ENCODE peak calls at places on chromosomes 4 and X, in four cellular contexts. P, E, V and M are unnamed samples.

GRCh38 chrX:119638725-119639471 is 32.7 kb upstream of the NKRF start:
- DNase-seq in P (no peak), V (no peak), E (no peak), M (no peak)

GRCh38 chrX:18992829-18993228 is 8.9 kb upstream of the PHKA2 start:
- DNase-seq in P (no peak), E (no peak), V (no peak), M (no peak)

GRCh38 chrX:142483965-142484364 is 278.9 kb upstream of the MAGEC2 start:
- DNase-seq in P (no peak), E (no peak), V (no peak), M (no peak)

GRCh38 chrX:39731735-39732134 is 366.0 kb downstream of the BCOR start:
- DNase-seq in V (no peak), P (no peak), E (no peak), M (no peak)

GRCh38 chrX:82816572-82816971 is 691.5 kb upstream of the POU3F4 start:
- DNase-seq in E (no peak), V (no peak), P (peak; percentile 21), M (no peak)

GRCh38 chr4:170088686-170089085 is 1.1 kb downstream of the AADAT start:
- DNase-seq in V (no peak), E (no peak), P (no peak), M (no peak)

GRCh38 chrX:45710081-45710801 is 509.6 kb upstream of the DIPK2B start:
- DNase-seq in E (no peak), V (no peak), P (peak; percentile 99), M (no peak)

GRCh38 chr4:7777871-7778523 is 161.7 kb downstream of the AFAP1 start:
- DNase-seq in V (no peak), P (no peak), E (no peak), M (no peak)

GRCh38 chrX:40107291-40108083 is 9.7 kb upstream of the BCOR start:
- DNase-seq in P (no peak), V (peak; percentile 85), E (no peak), M (peak; percentile 94)

GRCh38 chrX:141760761-141761160 is 62.2 kb upstream of the SPANXD start:
- DNase-seq in E (no peak), V (no peak), P (peak; percentile 45), M (no peak)

GRCh38 chrX:46326161-46326560 is 219.1 kb downstream of the ZNF674 start:
- DNase-seq in E (no peak), P (peak; percentile 57), V (no peak), M (no peak)

GRCh38 chrX:68487254-68487653 is 11.6 kb upstream of the YIPF6 start:
- DNase-seq in V (no peak), E (no peak), P (no peak), M (no peak)

GRCh38 chr4:41413670-41414069 is 124.3 kb upstream of the LIMCH1 start:
- DNase-seq in E (no peak), V (peak; percentile 48), P (peak; percentile 72), M (no peak)

GRCh38 chr4:185283723-185284122 is 74.3 kb downstream of the SNX25 start:
- DNase-seq in P (peak; percentile 58), E (no peak), V (no peak), M (no peak)

GRCh38 chrX:36684053-36684452 is 324.1 kb upstream of the FAM47C start:
- DNase-seq in V (no peak), E (no peak), P (no peak), M (no peak)

GRCh38 chrX:151745651-151746050 is 11.1 kb downstream of the CNGA2 start:
- DNase-seq in P (no peak), V (no peak), E (no peak), M (no peak)

GRCh38 chr4:45629717-45630116 is 494.1 kb downstream of the GABRG1 start:
- DNase-seq in E (no peak), P (peak; percentile 0), V (no peak), M (no peak)

GRCh38 chrX:69158166-69159040 is 6.8 kb downstream of the PJA1 start:
- DNase-seq in P (peak; percentile 72), V (peak; percentile 69), E (no peak), M (peak; percentile 25)

GRCh38 chrX:70247252-70247651 is 12.8 kb downstream of the P2RY4 start:
- DNase-seq in E (no peak), V (no peak), P (no peak), M (no peak)

GRCh38 chr4:84994280-84994679 is 27.8 kb upstream of the WDFY3 start:
- DNase-seq in V (no peak), P (no peak), E (no peak), M (no peak)

GRCh38 chr4:158170691-158171455 is 2.0 kb downstream of the GASK1B start:
- DNase-seq in E (peak; percentile 75), V (peak; percentile 18), P (peak; percentile 22), M (peak; percentile 41)

GRCh38 chr4:8402181-8402597 is 38.3 kb downstream of the ACOX3 start:
- DNase-seq in P (no peak), V (no peak), E (peak; percentile 76), M (no peak)

GRCh38 chrX:40444798-40445496 is 135.8 kb upstream of the ATP6AP2 start:
- DNase-seq in V (no peak), P (no peak), E (no peak), M (no peak)

GRCh38 chr4:73589887-73590801 is 30.1 kb downstream of the RASSF6 start:
- DNase-seq in E (no peak), P (peak; percentile 47), V (no peak), M (no peak)

GRCh38 chr4:14155803-14156202 is 528.3 kb upstream of the BOD1L1 start:
- DNase-seq in P (no peak), E (no peak), V (no peak), M (no peak)

GRCh38 chrX:10501606-10502005 is 118.8 kb downstream of the MID1 start:
- DNase-seq in P (no peak), V (no peak), E (no peak), M (no peak)

GRCh38 chr4:73985528-73985852 is 2.5 kb downstream of the PPBP start:
- DNase-seq in P (no peak), V (no peak), E (no peak), M (no peak)

GRCh38 chr4:147927377-147928137 is 195.7 kb downstream of the ARHGAP10 start:
- DNase-seq in P (peak; percentile 11), E (no peak), V (no peak), M (no peak)

DNA sequence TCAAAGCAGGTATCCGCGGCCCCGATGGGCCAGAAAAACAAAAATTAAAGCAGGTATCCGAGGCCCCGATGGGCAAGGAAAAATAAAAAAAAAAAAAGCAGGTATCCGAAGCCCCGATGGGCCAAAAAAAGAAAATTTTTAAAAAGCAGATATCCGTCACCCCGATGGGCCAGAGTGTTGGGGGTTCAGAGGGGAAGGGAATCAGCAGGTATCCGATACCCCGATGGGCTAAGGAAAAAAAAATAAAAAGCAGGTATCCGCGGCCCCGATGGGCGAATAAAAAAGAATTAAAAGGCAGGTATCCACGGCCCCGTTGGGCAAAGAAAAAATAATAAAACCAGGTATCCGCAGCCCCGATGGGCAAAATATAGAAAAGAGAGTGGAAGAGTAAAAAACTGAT is 289.0 kb downstream of the CHIC1 start:
- DNase-seq in V (no peak), E (no peak), P (no peak), M (no peak)
- H3K4me3 ChIP-seq in V (no peak overlapping the region), E (peak overlapping the region; percentile 68), P (no peak overlapping the region), M (no peak overlapping the region)

GRCh38 chr4:127993150-127993549 is 27.9 kb downstream of the ABHD18 start:
- DNase-seq in V (no peak), P (no peak), E (no peak), M (no peak)

GRCh38 chr4:127995776-127996175 is 30.6 kb downstream of the ABHD18 start:
- DNase-seq in V (no peak), E (no peak), P (peak; percentile 49), M (no peak)

DNA sequence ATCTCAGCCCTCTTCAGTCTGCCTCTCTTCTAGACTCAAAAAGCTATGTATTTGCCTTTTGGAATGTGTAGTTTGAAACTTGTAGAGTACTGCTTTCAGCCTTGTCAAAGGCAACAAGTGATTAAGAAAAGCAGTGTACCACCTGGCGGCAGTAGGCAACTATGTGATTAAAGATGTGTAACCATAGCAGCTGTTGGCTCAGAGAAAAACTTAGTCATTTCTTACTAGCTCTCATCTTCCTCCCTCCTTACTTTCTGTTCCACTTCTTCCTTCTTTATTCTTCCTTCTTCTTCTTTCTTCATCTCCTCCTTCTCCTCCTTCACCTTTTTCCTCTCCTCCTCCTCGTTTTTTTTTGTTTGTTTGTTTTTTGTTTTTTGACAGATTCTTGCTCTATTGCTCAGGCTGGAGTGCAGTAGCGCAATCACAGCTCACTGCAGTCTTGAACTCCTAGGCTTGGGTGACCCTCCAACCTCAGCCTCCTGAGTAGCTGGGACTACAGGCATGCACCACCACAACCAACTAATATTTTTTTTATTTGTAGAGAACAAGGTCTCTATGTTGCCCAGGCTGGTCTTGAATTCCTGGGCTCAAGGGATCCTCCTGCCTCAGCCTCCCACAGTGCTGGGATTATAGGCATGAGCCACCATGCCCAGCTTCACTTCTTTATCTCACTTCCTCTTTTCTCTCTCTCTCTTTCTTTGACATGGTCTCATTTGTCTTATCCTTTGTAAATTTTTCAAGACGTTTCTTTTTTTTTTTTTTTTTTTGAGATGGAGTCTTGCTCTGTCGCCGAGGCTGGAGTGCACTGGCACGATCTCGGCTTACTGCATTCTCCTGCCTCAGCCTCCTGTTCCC is 32.6 kb downstream of the ABHD18 start:
- DNase-seq in P (peak; percentile 68), E (no peak), V (peak; percentile 58), M (no peak)
- TF ChIP-seq CTCF in P (no peak), E (no peak), V (peak; percentile 73), M (no peak)

GRCh38 chrX:22135171-22135711 is 103.1 kb downstream of the PHEX start:
- DNase-seq in V (no peak), P (peak; percentile 53), E (peak; percentile 61), M (no peak)
- H3K4me3 ChIP-seq in V (no peak overlapping the region), P (no peak overlapping the region), E (peak overlapping the region; percentile 19), M (no peak overlapping the region)

DNA sequence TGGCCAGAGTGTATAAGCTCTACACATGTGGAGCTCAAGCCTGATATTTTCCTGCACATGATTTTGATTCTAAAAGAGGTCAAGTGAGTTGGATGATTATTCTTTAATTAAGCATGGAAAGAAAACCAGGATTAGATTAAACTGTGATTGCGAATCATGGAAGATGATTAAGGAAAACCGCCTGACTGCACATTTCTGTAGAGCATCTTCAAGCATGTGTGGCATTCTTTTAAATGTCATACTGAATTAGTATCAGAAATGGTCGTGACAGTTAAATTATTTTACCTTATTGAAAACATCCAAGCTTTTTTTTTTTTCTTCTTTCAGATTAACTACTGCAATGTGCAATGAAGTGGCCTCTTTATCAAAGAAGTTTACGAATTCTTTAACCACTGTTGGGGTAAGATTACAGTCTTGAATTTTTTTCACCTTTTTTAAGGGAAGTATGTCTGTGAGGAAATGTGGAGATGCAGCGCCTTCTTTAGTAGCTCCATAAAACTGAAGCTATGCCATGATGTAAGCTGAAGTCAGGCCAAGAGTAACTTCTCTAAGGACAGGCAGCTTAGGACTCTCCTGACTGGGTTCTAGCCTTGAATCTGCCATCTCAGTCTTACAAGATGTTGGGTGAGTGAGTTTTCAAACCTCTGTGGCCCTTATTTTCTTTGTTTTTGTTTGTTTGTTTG is 67.9 kb downstream of the FAM114A1 start:
- DNase-seq in P (no peak), E (no peak), V (no peak), M (no peak)
- TF ChIP-seq CTCF in P (no peak), E (no peak), V (no peak), M (no peak)

GRCh38 chr4:173037242-173037641 is 131.4 kb upstream of the GALNT7 start:
- DNase-seq in V (no peak), P (no peak), E (no peak), M (no peak)

GRCh38 chr4:173041482-173041881 is 127.1 kb upstream of the GALNT7 start:
- DNase-seq in P (no peak), V (no peak), E (no peak), M (no peak)

GRCh38 chr4:173038192-173038896 is 130.3 kb upstream of the GALNT7 start:
- DNase-seq in V (no peak), P (no peak), E (no peak), M (no peak)

GRCh38 chr4:173040200-173040599 is 128.4 kb upstream of the GALNT7 start:
- DNase-seq in P (peak; percentile 15), V (peak; percentile 52), E (no peak), M (no peak)

GRCh38 chr4:173039617-173040176 is 128.9 kb upstream of the GALNT7 start:
- DNase-seq in P (no peak), E (no peak), V (no peak), M (no peak)
- H3K4me3 ChIP-seq in P (no peak overlapping the region), E (peak overlapping the region; percentile 3), V (no peak overlapping the region), M (no peak overlapping the region)